ENCODE peak calls at places on chromosomes 16 and 17, in seven cellular contexts. I is H1, V is stomach, K is sigmoid colon, S is SK-N-SH, E is ovary, C is tibial nerve. O is an unnamed sample.
A peak's percentile ranks its signal among the peaks of the same experiment; 100 is the strongest.

GRCh38 chr16:31487720-31488629 is 5.1 kb downstream of the SLC5A2 start:
- DNase-seq in V (peak; percentile 75), I (peak; percentile 87), K (no peak), E (no peak), C (no peak), S (peak; percentile 91), O (no peak)

GRCh38 chr16:10558746-10559641 is 21.4 kb downstream of the EMP2 start:
- DNase-seq in I (no peak), S (no peak), E (peak; percentile 72), C (peak; percentile 61), K (peak; percentile 83), V (peak; percentile 75), O (no peak)

GRCh38 chr17:2594657-2595085 is 1.2 kb downstream of the PAFAH1B1 start:
- DNase-seq in K (no peak), I (no peak), E (no peak), V (no peak), C (no peak), S (no peak), O (no peak)

GRCh38 chr17:81983639-81984373 is 6.4 kb downstream of the ASPSCR1 start:
- DNase-seq in I (no peak), K (no peak), V (no peak), C (no peak), S (no peak), E (no peak), O (no peak)

GRCh38 chr17:73770115-73770848 is 126.0 kb upstream of the SDK2 start:
- DNase-seq in C (peak; percentile 85), V (peak; percentile 81), E (peak; percentile 12), I (no peak), K (peak; percentile 93), S (peak; percentile 88), O (peak; percentile 93)

GRCh38 chr17:19706791-19707727 is 9.3 kb downstream of the SLC47A2 start:
- DNase-seq in C (no peak), I (peak; percentile 45), K (no peak), E (no peak), V (no peak), S (no peak), O (no peak)

GRCh38 chr17:83084621-83085056 is 5.2 kb downstream of the METRNL start:
- DNase-seq in E (no peak), S (no peak), I (no peak), V (peak; percentile 63), C (no peak), K (no peak), O (no peak)

GRCh38 chr16:68235105-68235881 is 634 bp downstream of the ESRP2 start:
- DNase-seq in V (peak; percentile 69), S (no peak), E (no peak), K (peak; percentile 72), C (no peak), I (peak; percentile 79), O (no peak)

GRCh38 chr16:85530370-85530739 is 82.8 kb upstream of the GSE1 start:
- DNase-seq in C (no peak), I (no peak), K (no peak), E (no peak), S (no peak), V (no peak), O (no peak)

GRCh38 chr17:50270430-50271172 is 3.7 kb upstream of the TMEM92 start:
- DNase-seq in K (peak; percentile 84), C (peak; percentile 64), I (peak; percentile 49), S (no peak), V (peak; percentile 27), E (peak; percentile 74), O (no peak)

GRCh38 chr17:47280072-47280811 is 26.6 kb downstream of the ITGB3 start:
- DNase-seq in K (no peak), E (no peak), S (no peak), I (no peak), C (no peak), V (no peak), O (no peak)

GRCh38 chr17:80859004-80859941 is 132.4 kb upstream of the CHMP6 start:
- DNase-seq in S (peak; percentile 88), C (peak; percentile 67), I (no peak), E (peak; percentile 76), K (peak; percentile 94), V (peak; percentile 75), O (no peak)

GRCh38 chr16:7227193-7227825 is 105.3 kb upstream of the RBFOX1 start:
- DNase-seq in C (no peak), S (no peak), I (peak; percentile 60), V (no peak), E (no peak), K (no peak), O (no peak)

GRCh38 chr16:6682142-6682811 is 650.4 kb upstream of the RBFOX1 start:
- DNase-seq in C (peak; percentile 9), K (no peak), S (peak; percentile 53), V (peak; percentile 31), I (peak; percentile 85), E (no peak), O (peak; percentile 84)

GRCh38 chr17:40886090-40886489 is 1.0 kb upstream of the KRT20 start:
- DNase-seq in C (no peak), E (no peak), K (no peak), V (no peak), I (no peak), S (no peak), O (no peak)

GRCh38 chr16:54080524-54081008 is 206.0 kb downstream of the IRX3 start:
- DNase-seq in V (peak; percentile 35), C (no peak), S (no peak), E (no peak), K (no peak), I (no peak), O (no peak)

GRCh38 chr16:86383488-86384262 is 126.7 kb upstream of the FOXF1 start:
- DNase-seq in C (no peak), I (no peak), E (no peak), K (peak; percentile 70), V (no peak), S (no peak), O (no peak)

GRCh38 chr16:90047714-90048346 is 28.6 kb upstream of the DBNDD1 start:
- DNase-seq in C (no peak), K (no peak), V (no peak), E (peak; percentile 59), S (peak; percentile 94), I (peak; percentile 63), O (no peak)

GRCh38 chr16:62853887-62854286 is 817.6 kb upstream of the CDH8 start:
- DNase-seq in E (no peak), C (no peak), I (no peak), V (no peak), S (no peak), K (no peak), O (no peak)

GRCh38 chr16:4517812-4518211 is 20.8 kb downstream of the CDIP1 start:
- DNase-seq in C (no peak), I (peak; percentile 79), V (no peak), S (peak; percentile 77), K (no peak), E (no peak), O (no peak)

GRCh38 chr17:78364436-78365281 is 4.8 kb upstream of the SOCS3 start:
- DNase-seq in C (no peak), I (no peak), K (no peak), E (no peak), S (no peak), V (no peak), O (no peak)

GRCh38 chr17:31357831-31358400 is 33.6 kb upstream of the RAB11FIP4 start:
- DNase-seq in E (no peak), I (no peak), V (no peak), K (no peak), S (no peak), C (no peak), O (no peak)

GRCh38 chr16:30566531-30566930 is 5.0 kb downstream of the ZNF688 start:
- DNase-seq in E (no peak), S (no peak), C (no peak), K (no peak), V (no peak), I (no peak), O (no peak)

GRCh38 chr17:4600563-4600962 is 16.2 kb downstream of the SMTNL2 start:
- DNase-seq in V (no peak), S (peak; percentile 41), K (no peak), I (no peak), C (no peak), E (no peak), O (no peak)

DNA sequence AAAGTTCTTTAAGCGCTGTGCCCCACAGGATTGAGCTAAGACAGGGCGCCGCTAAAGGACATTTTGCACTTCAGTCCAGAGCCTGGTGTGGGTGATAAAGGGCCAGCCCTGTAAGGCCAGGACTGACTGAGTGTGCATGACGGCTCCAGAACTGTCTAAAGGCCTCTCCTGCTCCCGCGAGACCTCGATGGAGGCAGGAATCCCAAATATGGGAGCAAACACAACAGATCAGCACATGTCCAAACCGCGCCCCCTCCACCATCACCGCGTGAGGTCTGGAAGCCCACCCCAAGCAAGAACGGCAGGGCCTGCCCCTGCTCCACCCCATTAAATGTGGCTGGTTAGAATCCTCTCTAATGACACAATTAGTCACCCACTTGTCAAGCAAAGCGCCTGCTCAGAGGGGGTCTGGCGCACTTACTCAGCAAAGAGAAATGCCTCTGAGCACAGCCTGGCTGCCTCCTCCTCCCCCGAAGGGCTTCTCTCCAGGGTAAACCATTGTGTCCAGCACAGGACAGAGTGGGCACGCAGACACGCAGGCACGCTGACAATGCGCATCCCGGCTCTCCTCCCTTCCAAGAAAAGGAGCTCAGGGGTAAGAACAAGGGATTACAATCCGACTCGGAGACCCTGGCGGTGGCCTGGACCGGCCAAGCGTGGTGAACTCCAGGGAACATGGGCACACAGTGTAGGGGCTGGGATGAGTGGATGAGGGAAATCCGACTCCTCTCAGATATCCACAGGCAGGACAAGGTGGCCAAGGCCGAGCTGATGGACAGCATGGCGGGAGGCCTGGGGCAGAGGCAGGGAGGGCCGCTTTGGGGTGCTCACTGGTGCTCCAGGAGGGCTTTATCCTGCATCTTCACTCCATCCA is 1.5 kb downstream of the MXRA7 start:
- DNase-seq in E (peak; percentile 79), S (peak; percentile 82), K (peak; percentile 96), V (peak; percentile 50), C (peak; percentile 89), I (peak; percentile 56), O (peak; percentile 96)
- TF ChIP-seq EP300 in E (peak; percentile 45), S (peak; percentile 76), K (no peak), V (no peak), C (no peak), I (no peak), O (no peak)

DNA sequence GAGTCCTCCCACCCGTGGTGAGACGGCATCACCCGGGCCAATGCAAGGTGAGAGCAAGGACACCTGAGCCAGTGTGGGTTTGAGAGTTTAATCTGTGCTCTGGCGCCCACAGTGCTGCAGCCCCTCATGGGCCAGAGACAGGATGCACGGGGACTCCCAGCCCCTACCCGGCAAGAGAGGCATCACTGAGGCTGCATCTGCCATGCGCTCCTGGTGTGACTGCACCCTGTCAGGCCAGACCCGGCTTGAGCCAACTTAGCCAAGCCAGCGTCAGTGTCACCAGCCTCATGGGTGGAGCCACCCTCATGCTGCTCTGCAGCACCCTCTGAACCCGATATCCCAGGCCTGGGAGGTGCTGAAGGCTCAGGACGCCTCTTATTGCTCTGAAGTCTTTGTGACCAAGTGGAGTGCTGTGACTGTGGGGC is 1.3 kb upstream of the BRICD5 start:
- DNase-seq in S (no peak), I (no peak), E (no peak), V (no peak), C (no peak), K (no peak), O (no peak)
- H3K27ac ChIP-seq in S (no peak overlapping the region), I (no peak overlapping the region), E (no peak overlapping the region), V (peak overlapping the region; percentile 46), C (no peak overlapping the region), K (no peak overlapping the region), O (no peak overlapping the region)

GRCh38 chr16:84081446-84081989 is 35.2 kb downstream of the MBTPS1 start:
- DNase-seq in I (no peak), S (no peak), E (no peak), C (no peak), V (no peak), K (no peak), O (no peak)
- H3K36me3 ChIP-seq in I (peaks cover 22% of the 10 kb centered on the region), S (peaks cover 73% of the 10 kb centered on the region), E (no peaks in the 10 kb centered on the region), C (peaks cover 22% of the 10 kb centered on the region), V (peaks cover 95% of the 10 kb centered on the region), K (peaks cover 93% of the 10 kb centered on the region), O (peaks cover 84% of the 10 kb centered on the region)

GRCh38 chr16:8550728-8551387 is 39.5 kb downstream of the TMEM114 start:
- DNase-seq in K (no peak), V (peak; percentile 10), S (no peak), I (no peak), E (no peak), C (no peak), O (no peak)
- TF ChIP-seq EP300 in K (no peak), V (no peak), S (no peak), I (no peak), E (no peak), C (no peak), O (no peak)

O was measured in esophagus muscularis mucosa.